ENCODE peak calls at places on chromosomes 4 and X, in five cellular contexts. O is mesenchymal stem cell, E is colonic mucosa, Q is IMR-90, P is SK-N-SH. G is an unnamed sample.

GRCh38 chr4:154497901-154498300 is 6.3 kb upstream of the DCHS2 start:
- DNase-seq in O (no peak), E (no peak), Q (no peak), P (no peak), G (no peak)

GRCh38 chr4:8118531-8118930 is 40.1 kb downstream of the ABLIM2 start:
- DNase-seq in O (no peak), E (no peak), Q (no peak), P (no peak), G (no peak)

GRCh38 chr4:132646186-132646585 is 502.9 kb upstream of the PCDH10 start:
- DNase-seq in O (no peak), E (no peak), Q (no peak), P (no peak), G (no peak)

GRCh38 chr4:3771167-3771809 is 5.1 kb downstream of the ADRA2C start:
- DNase-seq in O (no peak), E (no peak), Q (no peak), P (no peak), G (no peak)

GRCh38 chrX:18874560-18875255 is 109.2 kb downstream of the PHKA2 start:
- DNase-seq in O (no peak), E (no peak), Q (no peak), P (no peak), G (no peak)

GRCh38 chrX:150508461-150509367 is 59.7 kb upstream of the MTM1 start:
- DNase-seq in O (no peak), E (peak; percentile 30), Q (peak; percentile 10), P (no peak), G (peak; percentile 22)

GRCh38 chr4:3283916-3284315 is 8.9 kb upstream of the RGS12 start:
- DNase-seq in O (no peak), E (peak; percentile 8), Q (no peak), P (no peak), G (no peak)

GRCh38 chrX:77785400-77785745 is 643 bp downstream of the ATRX start:
- DNase-seq in O (peak; percentile 35), E (peak; percentile 27), Q (peak; percentile 8), P (peak; percentile 74), G (peak; percentile 52)

GRCh38 chr4:100547541-100548208 is 29.9 kb upstream of the EMCN start:
- DNase-seq in O (no peak), E (no peak), Q (no peak), P (no peak), G (peak; percentile 38)

GRCh38 chrX:44913656-44914531 is 40.9 kb downstream of the KDM6A start:
- DNase-seq in O (no peak), E (no peak), Q (no peak), P (no peak), G (no peak)

GRCh38 chr4:52551487-52551886 is 107.6 kb downstream of the USP46 start:
- DNase-seq in O (no peak), E (no peak), Q (no peak), P (no peak), G (no peak)

GRCh38 chrX:86295293-86295692 is 147.0 kb downstream of the DACH2 start:
- DNase-seq in O (no peak), E (no peak), Q (no peak), P (no peak), G (no peak)
- H3K9ac ChIP-seq in O (no peak overlapping the region), E (no peak overlapping the region), Q (no peak overlapping the region), P (no peak overlapping the region), G (no peak overlapping the region)

GRCh38 chrX:103831342-103831802 is 685 bp downstream of the RAB9B start:
- DNase-seq in O (no peak), E (no peak), Q (no peak), P (peak; percentile 16), G (peak; percentile 90)
- H3K9ac ChIP-seq in O (peak overlapping the region; percentile 63), E (peak overlapping the region; percentile 76), Q (no peak overlapping the region), P (no peak overlapping the region), G (no peak overlapping the region)

GRCh38 chrX:65697173-65697572 is 29.7 kb downstream of the MSN start:
- DNase-seq in O (peak; percentile 56), E (no peak), Q (peak; percentile 79), P (no peak), G (no peak)

GRCh38 chrX:65696613-65697012 is 29.2 kb downstream of the MSN start:
- DNase-seq in O (no peak), E (no peak), Q (no peak), P (no peak), G (no peak)

GRCh38 chrX:65690057-65690855 is 22.8 kb downstream of the MSN start:
- DNase-seq in O (peak; percentile 88), E (no peak), Q (peak; percentile 78), P (no peak), G (no peak)

GRCh38 chrX:65697915-65698796 is 30.7 kb downstream of the MSN start:
- DNase-seq in O (peak; percentile 67), E (peak; percentile 45), Q (no peak), P (no peak), G (no peak)

GRCh38 chrX:65695849-65696248 is 28.4 kb downstream of the MSN start:
- DNase-seq in O (no peak), E (no peak), Q (no peak), P (no peak), G (no peak)
- H3K9ac ChIP-seq in O (peak overlapping the region; percentile 51), E (no peak overlapping the region), Q (no peak overlapping the region), P (no peak overlapping the region), G (no peak overlapping the region)

GRCh38 chrX:13398839-13399238 is 79.0 kb upstream of the ATXN3L start:
- DNase-seq in O (no peak), E (no peak), Q (no peak), P (no peak), G (no peak)

GRCh38 chrX:13398073-13398823 is 78.4 kb upstream of the ATXN3L start:
- DNase-seq in O (peak; percentile 95), E (no peak), Q (peak; percentile 100), P (no peak), G (no peak)

GRCh38 chrX:13401724-13402123 is 81.9 kb upstream of the ATXN3L start:
- DNase-seq in O (no peak), E (no peak), Q (no peak), P (no peak), G (no peak)

DNA sequence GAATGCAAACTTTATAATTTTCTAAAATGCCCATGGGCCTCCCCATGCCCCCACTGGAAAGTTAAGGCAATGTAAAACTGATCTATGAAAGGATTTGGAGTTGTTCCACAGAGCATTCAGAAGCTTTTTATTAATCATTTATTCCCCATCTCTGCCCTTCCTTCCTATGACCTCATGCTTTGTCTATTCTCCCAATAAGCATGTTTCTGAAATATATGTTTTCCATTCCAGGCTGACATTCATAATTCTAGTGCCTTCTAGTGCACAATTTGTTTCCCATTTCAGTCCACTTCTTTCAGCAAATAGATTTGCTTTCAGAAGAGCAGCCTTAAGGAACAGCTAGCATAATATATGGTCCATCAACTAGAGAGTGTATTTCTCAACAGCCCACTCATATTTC is 77.0 kb upstream of the ATXN3L start:
- DNase-seq in O (peak; percentile 2), E (no peak), Q (peak; percentile 74), P (no peak), G (no peak)
- H3K9ac ChIP-seq in O (peak overlapping the region; percentile 74), E (no peak overlapping the region), Q (no peak overlapping the region), P (peak overlapping the region; percentile 65), G (no peak overlapping the region)

G was measured in neural progenitor cell.